ENCODE peak calls at places on chromosomes 7 and 10, in eight cellular contexts. One of them, this sample, is unnamed.

GRCh38 chr7:135795846-135796570 is 47.4 kb upstream of the FAM180A start:
- DNase-seq in psoas muscle: no peak
- DNase-seq in ascending aorta: no peak
- DNase-seq in IMR-90: no peak
- DNase-seq in RWPE1: no peak
- DNase-seq in GM13977: no peak
- DNase-seq in CD14-positive monocyte: no peak
- DNase-seq in colonic mucosa: no peak
- DNase-seq in this sample: no peak

GRCh38 chr10:102935510-102935909 is 17.4 kb downstream of the CNNM2 start:
- DNase-seq in psoas muscle: no peak
- DNase-seq in ascending aorta: no peak
- DNase-seq in IMR-90: no peak
- DNase-seq in RWPE1: no peak
- DNase-seq in GM13977: no peak
- DNase-seq in CD14-positive monocyte: no peak
- DNase-seq in colonic mucosa: no peak
- DNase-seq in this sample: no peak

GRCh38 chr10:107619124-107619523 is 454.6 kb upstream of the SORCS1 start:
- DNase-seq in psoas muscle: no peak
- DNase-seq in ascending aorta: no peak
- DNase-seq in IMR-90: no peak
- DNase-seq in RWPE1: no peak
- DNase-seq in GM13977: no peak
- DNase-seq in CD14-positive monocyte: no peak
- DNase-seq in colonic mucosa: no peak
- DNase-seq in this sample: no peak

GRCh38 chr7:44100458-44101303 is 3.5 kb upstream of the AEBP1 start:
- DNase-seq in psoas muscle: peak
- DNase-seq in ascending aorta: peak
- DNase-seq in IMR-90: peak
- DNase-seq in RWPE1: no peak
- DNase-seq in GM13977: no peak
- DNase-seq in CD14-positive monocyte: no peak
- DNase-seq in colonic mucosa: no peak
- DNase-seq in this sample: no peak

GRCh38 chr7:34311591-34311990 is 346.4 kb upstream of the NPSR1 start:
- DNase-seq in psoas muscle: no peak
- DNase-seq in ascending aorta: no peak
- DNase-seq in IMR-90: no peak
- DNase-seq in RWPE1: no peak
- DNase-seq in GM13977: no peak
- DNase-seq in CD14-positive monocyte: no peak
- DNase-seq in colonic mucosa: no peak
- DNase-seq in this sample: no peak

GRCh38 chr7:148772297-148773089 is 73.8 kb downstream of the CUL1 start:
- DNase-seq in psoas muscle: no peak
- DNase-seq in ascending aorta: no peak
- DNase-seq in IMR-90: peak
- DNase-seq in RWPE1: peak
- DNase-seq in GM13977: no peak
- DNase-seq in CD14-positive monocyte: no peak
- DNase-seq in colonic mucosa: no peak
- DNase-seq in this sample: no peak

GRCh38 chr10:3542185-3542611 is 242.8 kb downstream of the KLF6 start:
- DNase-seq in psoas muscle: no peak
- DNase-seq in ascending aorta: no peak
- DNase-seq in IMR-90: peak
- DNase-seq in RWPE1: peak
- DNase-seq in GM13977: no peak
- DNase-seq in CD14-positive monocyte: no peak
- DNase-seq in colonic mucosa: no peak
- DNase-seq in this sample: no peak

GRCh38 chr7:148753224-148753623 is 54.5 kb downstream of the CUL1 start:
- DNase-seq in psoas muscle: no peak
- DNase-seq in ascending aorta: no peak
- DNase-seq in IMR-90: peak
- DNase-seq in RWPE1: no peak
- DNase-seq in GM13977: no peak
- DNase-seq in CD14-positive monocyte: no peak
- DNase-seq in colonic mucosa: no peak
- DNase-seq in this sample: no peak

GRCh38 chr7:142585425-142585824 is 163.8 kb upstream of the PRSS1 start:
- DNase-seq in psoas muscle: no peak
- DNase-seq in ascending aorta: no peak
- DNase-seq in IMR-90: no peak
- DNase-seq in RWPE1: no peak
- DNase-seq in GM13977: no peak
- DNase-seq in CD14-positive monocyte: no peak
- DNase-seq in colonic mucosa: no peak
- DNase-seq in this sample: no peak

GRCh38 chr7:84446991-84447480 is 252.4 kb upstream of the SEMA3A start:
- DNase-seq in psoas muscle: peak
- DNase-seq in ascending aorta: no peak
- DNase-seq in IMR-90: no peak
- DNase-seq in RWPE1: no peak
- DNase-seq in GM13977: no peak
- DNase-seq in CD14-positive monocyte: no peak
- DNase-seq in colonic mucosa: no peak
- DNase-seq in this sample: no peak

GRCh38 chr10:52729259-52730104 is 43.1 kb downstream of the MBL2 start:
- DNase-seq in psoas muscle: no peak
- DNase-seq in ascending aorta: no peak
- DNase-seq in IMR-90: peak
- DNase-seq in RWPE1: peak
- DNase-seq in GM13977: peak
- DNase-seq in CD14-positive monocyte: no peak
- DNase-seq in colonic mucosa: no peak
- DNase-seq in this sample: no peak

GRCh38 chr7:142579946-142580345 is 169.3 kb upstream of the PRSS1 start:
- DNase-seq in psoas muscle: no peak
- DNase-seq in ascending aorta: no peak
- DNase-seq in IMR-90: no peak
- DNase-seq in RWPE1: no peak
- DNase-seq in GM13977: no peak
- DNase-seq in CD14-positive monocyte: no peak
- DNase-seq in colonic mucosa: no peak
- DNase-seq in this sample: no peak

GRCh38 chr10:71769279-71769823 is 4.0 kb downstream of the VSIR start:
- DNase-seq in psoas muscle: no peak
- DNase-seq in ascending aorta: no peak
- DNase-seq in IMR-90: peak
- DNase-seq in RWPE1: no peak
- DNase-seq in GM13977: no peak
- DNase-seq in CD14-positive monocyte: peak
- DNase-seq in colonic mucosa: no peak
- DNase-seq in this sample: no peak

GRCh38 chr10:16011548-16011947 is 151.2 kb upstream of the MINDY3 start:
- DNase-seq in psoas muscle: no peak
- DNase-seq in ascending aorta: no peak
- DNase-seq in IMR-90: no peak
- DNase-seq in RWPE1: no peak
- DNase-seq in GM13977: no peak
- DNase-seq in CD14-positive monocyte: no peak
- DNase-seq in colonic mucosa: no peak
- DNase-seq in this sample: no peak

GRCh38 chr7:134429481-134429880 is 29.4 kb downstream of the AKR1B1 start:
- DNase-seq in psoas muscle: no peak
- DNase-seq in ascending aorta: no peak
- DNase-seq in IMR-90: no peak
- DNase-seq in RWPE1: no peak
- DNase-seq in GM13977: no peak
- DNase-seq in CD14-positive monocyte: no peak
- DNase-seq in colonic mucosa: no peak
- DNase-seq in this sample: no peak

GRCh38 chr7:134431805-134432204 is 27.1 kb downstream of the AKR1B1 start:
- DNase-seq in psoas muscle: no peak
- DNase-seq in ascending aorta: no peak
- DNase-seq in IMR-90: no peak
- DNase-seq in RWPE1: no peak
- DNase-seq in GM13977: no peak
- DNase-seq in CD14-positive monocyte: no peak
- DNase-seq in colonic mucosa: peak
- DNase-seq in this sample: no peak

GRCh38 chr7:134427896-134428295 is 31.0 kb downstream of the AKR1B1 start:
- DNase-seq in psoas muscle: no peak
- DNase-seq in ascending aorta: no peak
- DNase-seq in IMR-90: no peak
- DNase-seq in RWPE1: no peak
- DNase-seq in GM13977: no peak
- DNase-seq in CD14-positive monocyte: no peak
- DNase-seq in colonic mucosa: no peak
- DNase-seq in this sample: no peak

GRCh38 chr7:134425777-134426176 is 33.1 kb downstream of the AKR1B1 start:
- DNase-seq in psoas muscle: no peak
- DNase-seq in ascending aorta: no peak
- DNase-seq in IMR-90: no peak
- DNase-seq in RWPE1: no peak
- DNase-seq in GM13977: no peak
- DNase-seq in CD14-positive monocyte: no peak
- DNase-seq in colonic mucosa: no peak
- DNase-seq in this sample: no peak

DNA sequence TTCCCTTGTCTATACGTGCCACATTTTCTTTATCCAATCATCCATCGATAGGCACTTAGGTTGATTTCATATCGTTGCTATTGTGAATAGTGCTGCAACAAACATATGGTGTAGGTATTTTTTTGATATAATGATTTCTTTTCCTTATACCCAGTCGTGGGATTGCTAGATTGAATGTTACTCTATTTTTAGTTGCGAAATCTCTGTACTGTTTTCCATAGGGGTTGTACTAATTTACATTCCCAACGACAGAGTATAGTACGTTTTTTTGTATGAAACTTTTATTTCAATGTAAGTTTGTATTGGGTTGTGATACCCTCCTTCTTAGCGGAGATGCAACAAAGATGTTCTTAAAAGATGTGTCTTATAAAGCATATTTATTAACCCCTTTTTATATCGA is 30.0 kb downstream of the AKR1B1 start:
- DNase-seq in psoas muscle: no peak
- DNase-seq in ascending aorta: no peak
- DNase-seq in IMR-90: no peak
- DNase-seq in RWPE1: no peak
- DNase-seq in GM13977: no peak
- DNase-seq in CD14-positive monocyte: no peak
- DNase-seq in colonic mucosa: no peak
- DNase-seq in this sample: no peak
- TF ChIP-seq CTCF in psoas muscle: no peak
- TF ChIP-seq CTCF in ascending aorta: no peak
- TF ChIP-seq CTCF in IMR-90: no peak
- TF ChIP-seq CTCF in RWPE1: no peak
- TF ChIP-seq CTCF in GM13977: no peak
- TF ChIP-seq CTCF in CD14-positive monocyte: no peak
- TF ChIP-seq CTCF in colonic mucosa: no peak
- TF ChIP-seq CTCF in this sample: no peak

GRCh38 chr7:54476609-54477008 is 65.6 kb upstream of the VSTM2A start:
- DNase-seq in psoas muscle: no peak
- DNase-seq in ascending aorta: no peak
- DNase-seq in IMR-90: no peak
- DNase-seq in RWPE1: no peak
- DNase-seq in GM13977: no peak
- DNase-seq in CD14-positive monocyte: no peak
- DNase-seq in colonic mucosa: no peak
- DNase-seq in this sample: no peak

DNA sequence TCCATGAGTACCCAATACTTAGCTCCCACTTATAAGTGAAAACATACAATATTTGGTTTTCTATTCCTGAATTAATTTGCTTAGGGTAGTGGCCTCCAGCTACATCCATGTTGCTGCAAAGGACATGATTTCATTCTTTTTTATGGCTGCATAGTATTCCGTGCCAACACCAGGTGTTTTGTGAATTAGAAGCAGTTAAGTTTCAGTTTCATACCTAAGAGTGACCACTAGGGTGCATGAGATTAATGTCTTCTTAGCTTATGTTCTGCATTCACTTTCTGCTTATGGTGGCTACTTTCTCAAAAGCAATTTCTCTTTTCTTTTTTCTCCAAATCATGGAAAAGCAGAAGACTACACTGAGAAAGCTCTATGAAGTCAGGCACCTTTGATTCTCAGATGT is 65.1 kb upstream of the VSTM2A start:
- DNase-seq in psoas muscle: no peak
- DNase-seq in ascending aorta: no peak
- DNase-seq in IMR-90: no peak
- DNase-seq in RWPE1: no peak
- DNase-seq in GM13977: no peak
- DNase-seq in CD14-positive monocyte: no peak
- DNase-seq in colonic mucosa: no peak
- DNase-seq in this sample: no peak
- TF ChIP-seq CTCF in psoas muscle: no peak
- TF ChIP-seq CTCF in ascending aorta: no peak
- TF ChIP-seq CTCF in IMR-90: no peak
- TF ChIP-seq CTCF in RWPE1: peak
- TF ChIP-seq CTCF in GM13977: no peak
- TF ChIP-seq CTCF in CD14-positive monocyte: no peak
- TF ChIP-seq CTCF in colonic mucosa: no peak
- TF ChIP-seq CTCF in this sample: no peak

GRCh38 chr7:30974605-30975256 is 11.0 kb downstream of the GHRHR start:
- DNase-seq in psoas muscle: no peak
- DNase-seq in ascending aorta: no peak
- DNase-seq in IMR-90: peak
- DNase-seq in RWPE1: peak
- DNase-seq in GM13977: peak
- DNase-seq in CD14-positive monocyte: no peak
- DNase-seq in colonic mucosa: peak
- DNase-seq in this sample: peak
- TF ChIP-seq CTCF in psoas muscle: peak
- TF ChIP-seq CTCF in ascending aorta: peak
- TF ChIP-seq CTCF in IMR-90: peak
- TF ChIP-seq CTCF in RWPE1: no peak
- TF ChIP-seq CTCF in GM13977: peak
- TF ChIP-seq CTCF in CD14-positive monocyte: peak
- TF ChIP-seq CTCF in colonic mucosa: peak
- TF ChIP-seq CTCF in this sample: peak

GRCh38 chr7:31791881-31792280 is 104.9 kb downstream of the PPP1R17 start:
- DNase-seq in psoas muscle: no peak
- DNase-seq in ascending aorta: no peak
- DNase-seq in IMR-90: peak
- DNase-seq in RWPE1: no peak
- DNase-seq in GM13977: no peak
- DNase-seq in CD14-positive monocyte: no peak
- DNase-seq in colonic mucosa: no peak
- DNase-seq in this sample: no peak

GRCh38 chr7:31794851-31795250 is 107.8 kb downstream of the PPP1R17 start:
- DNase-seq in psoas muscle: no peak
- DNase-seq in ascending aorta: no peak
- DNase-seq in IMR-90: no peak
- DNase-seq in RWPE1: no peak
- DNase-seq in GM13977: no peak
- DNase-seq in CD14-positive monocyte: no peak
- DNase-seq in colonic mucosa: no peak
- DNase-seq in this sample: no peak

DNA sequence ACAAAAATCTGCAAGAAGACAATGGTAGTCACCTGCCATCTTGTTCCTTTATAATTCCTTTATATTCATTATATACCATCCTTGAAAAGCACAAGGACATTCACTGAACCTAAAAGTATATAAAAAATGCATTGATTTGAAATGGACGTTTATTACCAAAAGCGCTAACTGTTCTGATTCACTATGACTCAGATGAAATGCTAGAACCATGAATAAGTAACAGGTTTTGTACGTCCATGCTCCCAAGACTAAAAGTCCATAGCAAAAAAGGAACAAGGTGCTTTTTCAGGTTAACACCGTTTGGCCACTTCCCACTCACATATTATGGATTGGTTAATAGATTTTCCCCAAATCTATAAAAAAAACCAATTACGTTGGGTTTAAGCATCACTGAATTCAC is 109.4 kb downstream of the PPP1R17 start:
- DNase-seq in psoas muscle: no peak
- DNase-seq in ascending aorta: no peak
- DNase-seq in IMR-90: peak
- DNase-seq in RWPE1: peak
- DNase-seq in GM13977: no peak
- DNase-seq in CD14-positive monocyte: no peak
- DNase-seq in colonic mucosa: no peak
- DNase-seq in this sample: no peak
- TF ChIP-seq CTCF in psoas muscle: no peak
- TF ChIP-seq CTCF in ascending aorta: no peak
- TF ChIP-seq CTCF in IMR-90: no peak
- TF ChIP-seq CTCF in RWPE1: no peak
- TF ChIP-seq CTCF in GM13977: no peak
- TF ChIP-seq CTCF in CD14-positive monocyte: no peak
- TF ChIP-seq CTCF in colonic mucosa: no peak
- TF ChIP-seq CTCF in this sample: no peak